ENCODE peak calls at places on chromosomes 6 and 20, in seven cellular contexts. A is NCI-H460, W is skeletal muscle cell, K is cardiac muscle cell, V is GM10248, F is HuH-7.5, D is HFFc6. Y is an unnamed sample.

GRCh38 chr20:1489764-1490436 is 1.3 kb downstream of the SIRPB2 start:
- DNase-seq in A (no peak), W (no peak), K (no peak), V (no peak), F (no peak), D (no peak), Y (no peak)

GRCh38 chr20:59770851-59771250 is 162.6 kb downstream of the SYCP2 start:
- DNase-seq in A (no peak), W (no peak), K (no peak), V (no peak), F (no peak), D (no peak), Y (no peak)

GRCh38 chr6:125748534-125749111 is 809 bp upstream of the HEY2 start:
- DNase-seq in A (no peak), W (no peak), K (peak), V (no peak), F (peak), D (no peak), Y (no peak)

GRCh38 chr6:87541041-87541440 is 48.7 kb downstream of the RARS2 start:
- DNase-seq in A (no peak), W (no peak), K (no peak), V (no peak), F (no peak), D (no peak), Y (no peak)

GRCh38 chr6:150046943-150047342 is 21.6 kb upstream of the RAET1L start:
- DNase-seq in A (no peak), W (no peak), K (no peak), V (no peak), F (no peak), D (no peak), Y (no peak)

GRCh38 chr6:148760143-148760505 is 13.3 kb downstream of the UST start:
- DNase-seq in A (no peak), W (no peak), K (no peak), V (no peak), F (no peak), D (no peak), Y (no peak)

GRCh38 chr20:63707558-63708300 is at the start of the genes ARFRP1 and ZGPAT:
- DNase-seq in A (peak), W (no peak), K (peak), V (peak), F (peak), D (peak), Y (peak)

GRCh38 chr6:50143011-50143719 is 93.4 kb upstream of the DEFB112 start:
- DNase-seq in A (no peak), W (no peak), K (no peak), V (no peak), F (no peak), D (no peak), Y (no peak)

GRCh38 chr6:138844203-138844602 is 48.3 kb downstream of the ECT2L start:
- DNase-seq in A (no peak), W (peak), K (peak), V (no peak), F (no peak), D (no peak), Y (no peak)

GRCh38 chr6:169968541-169969270 is 217.3 kb downstream of the ERMARD start:
- DNase-seq in A (no peak), W (no peak), K (no peak), V (no peak), F (no peak), D (no peak), Y (no peak)

Y was measured in GM19239.